ENCODE peak calls at places on chromosomes 6 and 20, in five cellular contexts. S, A, L, B and C are unnamed samples. For H3K36me3, the result is how much of the 10 kb centered on the place peaks cover.

GRCh38 chr20:35909176-35909575 is 45.1 kb downstream of the SCAND1 start:
- DNase-seq in B (no peak), S (no peak), A (no peak), L (no peak), C (no peak)

GRCh38 chr6:163630575-163630974 is 216.1 kb downstream of the QKI start:
- DNase-seq in B (no peak), A (no peak), S (no peak), L (no peak), C (no peak)

GRCh38 chr6:121436966-121437756 is 1.7 kb downstream of the GJA1 start:
- DNase-seq in B (peak), S (peak), L (no peak), A (peak), C (peak)

GRCh38 chr6:152089992-152090391 is 282.5 kb downstream of the ESR1 start:
- DNase-seq in S (peak), L (no peak), B (no peak), A (peak), C (peak)

GRCh38 chr6:11755725-11756124 is 22.9 kb downstream of the ADTRP start:
- DNase-seq in S (no peak), A (no peak), L (no peak), B (no peak), C (no peak)

GRCh38 chr20:47502271-47502730 is 614 bp downstream of the NCOA3 start:
- DNase-seq in B (peak), L (peak), S (peak), A (no peak), C (no peak)

GRCh38 chr20:46296526-46297250 is 11.6 kb downstream of the CDH22 start:
- DNase-seq in A (no peak), B (no peak), L (no peak), S (no peak), C (no peak)

GRCh38 chr20:8331740-8332412 is 199.8 kb downstream of the PLCB1 start:
- DNase-seq in S (no peak), B (no peak), A (peak), L (no peak), C (no peak)

GRCh38 chr6:37982320-37982719 is 162.8 kb downstream of the ZFAND3 start:
- DNase-seq in B (no peak), L (no peak), S (no peak), A (no peak), C (no peak)

GRCh38 chr6:43972915-43973304 is 154.3 kb downstream of the MRPL14 start:
- DNase-seq in L (peak), S (peak), A (peak), B (no peak), C (peak)

GRCh38 chr6:119974430-119975159 is 625.0 kb upstream of the MAN1A1 start:
- DNase-seq in A (no peak), B (no peak), L (no peak), S (no peak), C (no peak)

GRCh38 chr6:10725716-10726115 is 2.8 kb downstream of the TMEM14C start:
- DNase-seq in S (no peak), B (no peak), L (no peak), A (no peak), C (no peak)
- H3K36me3 ChIP-seq in S (under half), B (under half), L (under half), A (under half), C (under half)

GRCh38 chr6:77466055-77467028 is 3.1 kb upstream of the HTR1B start:
- DNase-seq in A (peak), S (no peak), L (peak), B (peak), C (no peak)
- TF ChIP-seq CTCF in A (peak), S (no peak), L (peak), B (peak), C (peak)

DNA sequence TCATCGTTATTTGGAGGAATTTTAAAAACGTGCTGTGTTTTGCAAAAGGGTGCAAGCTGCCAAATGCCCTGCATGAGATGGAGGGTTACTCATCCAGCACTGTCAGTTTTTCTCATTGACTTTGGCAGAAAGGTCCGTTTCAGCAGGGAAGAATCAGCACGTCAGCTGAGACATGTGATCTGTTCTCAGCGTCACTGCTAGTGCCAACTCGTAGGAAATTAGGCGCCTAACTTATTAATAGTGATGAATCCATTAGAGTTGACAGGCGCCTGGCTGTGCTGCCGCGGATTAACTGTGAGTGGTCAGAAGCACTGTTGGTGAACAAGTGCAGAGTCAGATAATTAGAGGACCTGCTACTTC is 175.5 kb upstream of the FOXQ1 start:
- DNase-seq in S (peak), B (no peak), L (no peak), A (peak), C (no peak)
- H3K4me3 ChIP-seq in S (peak), B (no peak), L (no peak), A (peak), C (no peak)

DNA sequence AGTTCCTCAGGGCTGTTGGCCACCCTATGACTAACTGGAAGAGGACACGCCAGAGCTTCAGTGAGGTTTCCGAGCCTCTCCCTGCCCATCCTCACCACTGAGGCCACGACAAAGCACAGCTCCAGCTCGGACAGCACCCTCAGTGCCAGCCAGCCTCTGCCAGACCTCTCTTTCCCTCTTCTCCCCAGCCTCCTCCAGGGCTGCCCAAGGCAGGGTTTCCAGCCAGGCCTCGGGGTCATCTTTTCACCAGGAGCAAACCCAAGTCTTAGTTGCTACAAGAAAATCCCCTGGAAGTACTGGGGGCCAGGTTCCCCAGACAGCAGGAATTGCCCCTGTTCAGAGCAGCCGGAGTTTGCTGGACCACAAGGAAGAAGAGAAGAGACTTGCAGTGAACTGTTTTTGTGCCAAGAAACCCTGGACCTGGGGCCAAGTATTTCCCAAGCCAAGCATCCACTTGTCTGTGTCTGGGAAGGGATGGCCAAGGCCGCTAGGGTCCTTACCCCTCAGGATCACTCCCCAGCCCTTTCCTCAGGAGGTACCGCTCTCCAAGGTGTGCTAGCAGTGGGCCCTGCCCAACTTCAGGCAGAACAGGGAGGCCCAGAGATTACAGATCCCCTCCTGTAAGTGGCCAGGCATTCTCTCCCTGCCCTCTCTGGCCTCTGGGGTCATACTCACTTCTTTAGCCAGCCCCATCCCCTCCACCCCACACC is 41.6 kb downstream of the PLAGL2 start:
- DNase-seq in A (no peak), S (peak), B (no peak), L (peak), C (no peak)
- H3K36me3 ChIP-seq in A (under half), S (half or more), B (under half), L (under half), C (half or more)

GRCh38 chr6:8195714-8196104 is 93.4 kb upstream of the EEF1E1 start:
- DNase-seq in L (no peak), A (no peak), S (no peak), B (no peak), C (no peak)

GRCh38 chr6:8194499-8194898 is 92.2 kb upstream of the EEF1E1 start:
- DNase-seq in B (no peak), S (no peak), A (no peak), L (no peak), C (no peak)

GRCh38 chr6:8192597-8192996 is 90.2 kb upstream of the EEF1E1 start:
- DNase-seq in L (no peak), S (no peak), A (no peak), B (no peak), C (no peak)

GRCh38 chr6:8193541-8193940 is 91.2 kb upstream of the EEF1E1 start:
- DNase-seq in S (no peak), B (no peak), L (no peak), A (no peak), C (no peak)

DNA sequence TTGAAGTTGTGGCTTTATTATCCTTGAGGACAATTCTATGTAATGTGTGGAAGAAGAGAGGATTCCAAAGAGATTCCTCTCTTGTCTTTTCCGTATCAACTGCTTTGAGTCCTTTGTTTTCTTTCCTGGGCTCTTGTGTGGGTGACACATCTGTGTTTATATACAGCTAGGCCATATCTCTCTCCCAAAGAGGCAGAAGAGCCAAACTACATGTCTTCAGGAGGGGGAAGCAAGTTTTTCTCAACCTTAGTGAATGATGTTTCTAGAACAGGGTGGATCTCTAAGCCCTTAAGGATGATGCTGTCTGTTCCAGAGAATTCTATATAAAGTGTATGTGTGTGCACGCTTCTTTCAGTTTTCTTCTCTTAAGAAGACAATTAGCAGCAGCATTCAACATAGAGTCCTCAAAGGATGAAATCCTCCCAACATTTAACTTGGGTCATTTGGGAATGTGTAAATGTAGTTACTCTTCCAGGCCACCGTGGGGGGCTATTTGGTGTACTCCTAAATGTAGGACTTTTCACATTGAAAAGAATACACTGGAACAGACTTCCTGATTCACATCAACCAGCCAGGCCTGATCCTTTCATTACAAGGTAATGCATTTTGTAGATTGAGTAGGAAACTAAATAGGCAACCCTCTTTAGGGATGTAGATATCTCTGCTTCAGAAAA is 92.8 kb upstream of the EEF1E1 start:
- DNase-seq in S (no peak), L (no peak), A (no peak), B (peak), C (no peak)
- TF ChIP-seq CTCF in S (no peak), L (no peak), A (peak), B (no peak), C (no peak)

GRCh38 chr6:14932485-14933178 is 313.2 kb upstream of the JARID2 start:
- DNase-seq in B (peak), A (no peak), L (no peak), S (no peak), C (no peak)
- H3K4me3 ChIP-seq in B (no peak), A (no peak), L (no peak), S (no peak), C (no peak)

DNA sequence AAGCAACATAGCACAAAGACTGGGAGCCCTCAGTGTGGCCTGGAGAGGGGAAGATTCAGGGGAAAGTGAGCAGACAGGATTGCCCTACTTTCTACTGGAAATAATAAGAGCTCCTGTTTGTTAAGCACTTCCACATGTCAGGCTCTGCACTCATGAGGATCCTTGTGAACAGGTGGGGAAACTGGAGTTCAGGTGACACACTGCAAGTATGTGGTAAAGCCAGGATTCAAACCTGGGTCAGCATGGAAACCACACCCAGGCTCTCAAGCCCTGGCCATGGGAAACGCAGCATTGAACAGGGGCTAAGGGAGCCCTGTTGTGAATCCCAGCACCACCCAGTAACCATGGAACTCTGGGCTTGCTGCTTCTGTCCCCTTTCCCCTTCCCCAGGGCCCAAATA is 42.8 kb upstream of the ID1 start:
- DNase-seq in A (no peak), B (no peak), S (no peak), L (no peak), C (no peak)
- H3K36me3 ChIP-seq in A (under half), B (under half), S (half or more), L (under half), C (under half)